ENCODE peak calls at places on chromosomes 6 and 20, in five cellular contexts. One of them, this sample, is unnamed.

GRCh38 chr6:106173480-106173879 is 87.3 kb downstream of the PRDM1 start:
- DNase-seq in pancreas: no peak
- DNase-seq in breast epithelium: no peak
- DNase-seq in tibial nerve: no peak
- DNase-seq in endothelial cell of umbilical vein: no peak
- DNase-seq in this sample: no peak

GRCh38 chr6:125020385-125020784 is 58.1 kb downstream of the RNF217 start:
- DNase-seq in breast epithelium: no peak
- DNase-seq in tibial nerve: no peak
- DNase-seq in pancreas: no peak
- DNase-seq in endothelial cell of umbilical vein: no peak
- DNase-seq in this sample: no peak

GRCh38 chr20:58021481-58021880 is 207.0 kb downstream of the ANKRD60 start:
- DNase-seq in endothelial cell of umbilical vein: no peak
- DNase-seq in tibial nerve: peak; percentile 50
- DNase-seq in pancreas: no peak
- DNase-seq in breast epithelium: no peak
- DNase-seq in this sample: no peak

GRCh38 chr6:97282238-97282725 is 734 bp downstream of the MMS22L start:
- DNase-seq in endothelial cell of umbilical vein: peak; percentile 32
- DNase-seq in tibial nerve: no peak
- DNase-seq in pancreas: no peak
- DNase-seq in breast epithelium: no peak
- DNase-seq in this sample: no peak

GRCh38 chr6:112744827-112745226 is 397.7 kb downstream of the RFPL4B start:
- DNase-seq in pancreas: no peak
- DNase-seq in breast epithelium: no peak
- DNase-seq in tibial nerve: no peak
- DNase-seq in endothelial cell of umbilical vein: no peak
- DNase-seq in this sample: no peak

GRCh38 chr20:10171864-10172751 is 46.5 kb upstream of the SNAP25 start:
- DNase-seq in pancreas: peak; percentile 75
- DNase-seq in breast epithelium: no peak
- DNase-seq in tibial nerve: no peak
- DNase-seq in endothelial cell of umbilical vein: peak; percentile 37
- DNase-seq in this sample: peak; percentile 26

GRCh38 chr6:43760799-43761168 is 9.2 kb upstream of the VEGFA start:
- DNase-seq in tibial nerve: no peak
- DNase-seq in endothelial cell of umbilical vein: no peak
- DNase-seq in breast epithelium: no peak
- DNase-seq in pancreas: no peak
- DNase-seq in this sample: no peak

GRCh38 chr6:31541059-31541657 is 645 bp downstream of the DDX39B start:
- DNase-seq in tibial nerve: peak; percentile 66
- DNase-seq in breast epithelium: no peak
- DNase-seq in pancreas: no peak
- DNase-seq in endothelial cell of umbilical vein: no peak
- DNase-seq in this sample: peak; percentile 65

GRCh38 chr6:137827977-137828815 is 38.9 kb upstream of the TNFAIP3 start:
- DNase-seq in tibial nerve: no peak
- DNase-seq in pancreas: no peak
- DNase-seq in breast epithelium: no peak
- DNase-seq in endothelial cell of umbilical vein: no peak
- DNase-seq in this sample: no peak

GRCh38 chr20:4961746-4962145 is 39.6 kb downstream of the SLC23A2 start:
- DNase-seq in breast epithelium: no peak
- DNase-seq in endothelial cell of umbilical vein: no peak
- DNase-seq in tibial nerve: peak; percentile 36
- DNase-seq in pancreas: no peak
- DNase-seq in this sample: no peak

GRCh38 chr6:31945507-31946369 is at the start of gene CFB:
- DNase-seq in endothelial cell of umbilical vein: peak; percentile 56
- DNase-seq in tibial nerve: peak; percentile 82
- DNase-seq in breast epithelium: peak; percentile 80
- DNase-seq in pancreas: peak; percentile 80
- DNase-seq in this sample: no peak

GRCh38 chr6:155351273-155352129 is 37.2 kb upstream of the TFB1M start:
- DNase-seq in pancreas: no peak
- DNase-seq in breast epithelium: no peak
- DNase-seq in tibial nerve: no peak
- DNase-seq in endothelial cell of umbilical vein: no peak
- DNase-seq in this sample: no peak

GRCh38 chr6:152462716-152463115 is 174.4 kb downstream of the SYNE1 start:
- DNase-seq in tibial nerve: no peak
- DNase-seq in breast epithelium: no peak
- DNase-seq in pancreas: no peak
- DNase-seq in endothelial cell of umbilical vein: peak; percentile 13
- DNase-seq in this sample: no peak

GRCh38 chr6:126812651-126813050 is 305.8 kb upstream of the RSPO3 start:
- DNase-seq in breast epithelium: no peak
- DNase-seq in pancreas: no peak
- DNase-seq in tibial nerve: no peak
- DNase-seq in endothelial cell of umbilical vein: peak; percentile 48
- DNase-seq in this sample: no peak

GRCh38 chr6:82646231-82646615 is 282.6 kb downstream of the TPBG start:
- DNase-seq in pancreas: no peak
- DNase-seq in endothelial cell of umbilical vein: no peak
- DNase-seq in tibial nerve: no peak
- DNase-seq in breast epithelium: no peak
- DNase-seq in this sample: no peak

GRCh38 chr6:26264547-26264946 is 100.5 kb upstream of the BTN3A2 start:
- DNase-seq in breast epithelium: no peak
- DNase-seq in endothelial cell of umbilical vein: no peak
- DNase-seq in pancreas: no peak
- DNase-seq in tibial nerve: no peak
- DNase-seq in this sample: no peak

GRCh38 chr6:129416337-129416990 is 293.5 kb downstream of the ARHGAP18 start:
- DNase-seq in tibial nerve: no peak
- DNase-seq in pancreas: peak; percentile 24
- DNase-seq in breast epithelium: no peak
- DNase-seq in endothelial cell of umbilical vein: no peak
- DNase-seq in this sample: no peak

GRCh38 chr20:48898210-48898609 is 23.3 kb upstream of the ARFGEF2 start:
- DNase-seq in tibial nerve: no peak
- DNase-seq in endothelial cell of umbilical vein: no peak
- DNase-seq in breast epithelium: no peak
- DNase-seq in pancreas: no peak
- DNase-seq in this sample: no peak

GRCh38 chr6:16322666-16323312 is 84.4 kb downstream of the GMPR start:
- DNase-seq in tibial nerve: peak; percentile 33
- DNase-seq in pancreas: no peak
- DNase-seq in endothelial cell of umbilical vein: no peak
- DNase-seq in breast epithelium: no peak
- DNase-seq in this sample: peak; percentile 68

GRCh38 chr6:85464260-85464644 is 14.4 kb downstream of the NT5E start:
- DNase-seq in pancreas: no peak
- DNase-seq in tibial nerve: no peak
- DNase-seq in breast epithelium: no peak
- DNase-seq in endothelial cell of umbilical vein: peak; percentile 98
- DNase-seq in this sample: no peak

DNA sequence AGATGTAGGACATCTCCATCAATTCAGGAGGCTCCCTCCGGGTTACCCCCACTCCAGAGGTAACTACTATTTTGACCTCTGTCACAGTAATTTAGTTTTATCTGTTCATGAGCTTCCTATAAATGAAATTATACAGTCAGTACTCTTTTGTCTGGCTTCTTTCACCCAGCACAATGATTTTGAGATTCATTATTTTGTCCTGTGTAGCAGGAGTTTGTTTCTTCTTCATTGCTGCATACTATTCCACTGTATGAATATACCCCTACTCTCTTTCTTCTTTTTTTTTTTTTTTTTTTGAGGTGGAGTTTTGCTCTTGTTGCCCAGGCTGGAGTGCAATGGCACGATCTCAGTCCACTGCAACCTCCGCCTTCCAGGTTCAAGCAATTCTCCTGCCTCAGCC is 11.8 kb upstream of the AP5S1 start:
- DNase-seq in endothelial cell of umbilical vein: no peak
- DNase-seq in breast epithelium: no peak
- DNase-seq in tibial nerve: no peak
- DNase-seq in pancreas: no peak
- DNase-seq in this sample: no peak
- TF ChIP-seq CTCF in endothelial cell of umbilical vein: no peak
- TF ChIP-seq CTCF in breast epithelium: no peak
- TF ChIP-seq CTCF in tibial nerve: no peak
- TF ChIP-seq CTCF in pancreas: no peak
- TF ChIP-seq CTCF in this sample: no peak

GRCh38 chr20:19056909-19057308 is 155.5 kb upstream of the SLC24A3 start:
- DNase-seq in endothelial cell of umbilical vein: no peak
- DNase-seq in pancreas: no peak
- DNase-seq in breast epithelium: no peak
- DNase-seq in tibial nerve: no peak
- DNase-seq in this sample: no peak
- TF ChIP-seq CTCF in endothelial cell of umbilical vein: no peak
- TF ChIP-seq CTCF in pancreas: no peak
- TF ChIP-seq CTCF in breast epithelium: no peak
- TF ChIP-seq CTCF in tibial nerve: no peak
- TF ChIP-seq CTCF in this sample: no peak

GRCh38 chr20:14951105-14951504 is 613.7 kb upstream of the FLRT3 start:
- DNase-seq in tibial nerve: no peak
- DNase-seq in breast epithelium: no peak
- DNase-seq in pancreas: no peak
- DNase-seq in endothelial cell of umbilical vein: no peak
- DNase-seq in this sample: no peak

GRCh38 chr20:14947536-14947935 is 610.1 kb upstream of the FLRT3 start:
- DNase-seq in tibial nerve: no peak
- DNase-seq in pancreas: no peak
- DNase-seq in endothelial cell of umbilical vein: no peak
- DNase-seq in breast epithelium: no peak
- DNase-seq in this sample: no peak

GRCh38 chr20:14951707-14952106 is 614.3 kb upstream of the FLRT3 start:
- DNase-seq in endothelial cell of umbilical vein: peak; percentile 84
- DNase-seq in tibial nerve: no peak
- DNase-seq in pancreas: no peak
- DNase-seq in breast epithelium: no peak
- DNase-seq in this sample: no peak

GRCh38 chr20:14950633-14951032 is 613.2 kb upstream of the FLRT3 start:
- DNase-seq in endothelial cell of umbilical vein: no peak
- DNase-seq in tibial nerve: no peak
- DNase-seq in pancreas: no peak
- DNase-seq in breast epithelium: no peak
- DNase-seq in this sample: no peak

GRCh38 chr20:14948416-14948815 is 611.0 kb upstream of the FLRT3 start:
- DNase-seq in endothelial cell of umbilical vein: peak; percentile 9
- DNase-seq in tibial nerve: no peak
- DNase-seq in breast epithelium: no peak
- DNase-seq in pancreas: no peak
- DNase-seq in this sample: no peak
- TF ChIP-seq CTCF in endothelial cell of umbilical vein: no peak
- TF ChIP-seq CTCF in tibial nerve: no peak
- TF ChIP-seq CTCF in breast epithelium: no peak
- TF ChIP-seq CTCF in pancreas: no peak
- TF ChIP-seq CTCF in this sample: no peak

GRCh38 chr6:303263-303662 is 11.0 kb downstream of the DUSP22 start:
- DNase-seq in breast epithelium: no peak
- DNase-seq in endothelial cell of umbilical vein: no peak
- DNase-seq in pancreas: no peak
- DNase-seq in tibial nerve: no peak
- DNase-seq in this sample: no peak

GRCh38 chr6:301929-302705 is 9.8 kb downstream of the DUSP22 start:
- DNase-seq in tibial nerve: no peak
- DNase-seq in pancreas: no peak
- DNase-seq in breast epithelium: no peak
- DNase-seq in endothelial cell of umbilical vein: no peak
- DNase-seq in this sample: no peak

GRCh38 chr6:301526-301925 is 9.2 kb downstream of the DUSP22 start:
- DNase-seq in pancreas: no peak
- DNase-seq in endothelial cell of umbilical vein: no peak
- DNase-seq in tibial nerve: no peak
- DNase-seq in breast epithelium: no peak
- DNase-seq in this sample: no peak

GRCh38 chr6:303948-304558 is 11.8 kb downstream of the DUSP22 start:
- DNase-seq in breast epithelium: no peak
- DNase-seq in endothelial cell of umbilical vein: no peak
- DNase-seq in pancreas: peak; percentile 80
- DNase-seq in tibial nerve: no peak
- DNase-seq in this sample: no peak

DNA sequence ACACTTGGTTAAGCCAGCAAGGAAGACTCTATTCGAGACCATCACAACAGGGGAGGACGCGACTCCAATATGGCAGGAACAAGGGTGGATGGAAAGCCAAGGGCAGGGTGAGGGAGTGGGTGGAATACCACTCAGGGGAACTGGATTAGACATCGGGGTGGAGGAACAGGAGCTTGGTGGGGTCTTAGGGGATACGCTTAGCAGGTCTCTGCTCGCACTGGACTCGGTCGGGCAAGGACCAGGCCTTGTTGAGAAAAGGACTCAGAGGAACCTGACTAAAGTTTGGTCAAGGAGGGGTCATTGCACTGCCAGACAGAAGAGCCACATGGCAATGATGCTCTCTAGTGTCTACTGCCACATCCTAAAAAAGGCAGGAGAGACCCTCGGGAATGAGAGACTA is 10.5 kb downstream of the DUSP22 start:
- DNase-seq in breast epithelium: no peak
- DNase-seq in pancreas: no peak
- DNase-seq in endothelial cell of umbilical vein: no peak
- DNase-seq in tibial nerve: no peak
- DNase-seq in this sample: no peak
- TF ChIP-seq CTCF in breast epithelium: no peak
- TF ChIP-seq CTCF in pancreas: no peak
- TF ChIP-seq CTCF in endothelial cell of umbilical vein: no peak
- TF ChIP-seq CTCF in tibial nerve: no peak
- TF ChIP-seq CTCF in this sample: no peak

GRCh38 chr6:14359438-14359837 is 241.9 kb downstream of the CD83 start:
- DNase-seq in tibial nerve: no peak
- DNase-seq in breast epithelium: no peak
- DNase-seq in pancreas: no peak
- DNase-seq in endothelial cell of umbilical vein: no peak
- DNase-seq in this sample: no peak
- TF ChIP-seq CTCF in tibial nerve: no peak
- TF ChIP-seq CTCF in breast epithelium: no peak
- TF ChIP-seq CTCF in pancreas: no peak
- TF ChIP-seq CTCF in endothelial cell of umbilical vein: no peak
- TF ChIP-seq CTCF in this sample: no peak

DNA sequence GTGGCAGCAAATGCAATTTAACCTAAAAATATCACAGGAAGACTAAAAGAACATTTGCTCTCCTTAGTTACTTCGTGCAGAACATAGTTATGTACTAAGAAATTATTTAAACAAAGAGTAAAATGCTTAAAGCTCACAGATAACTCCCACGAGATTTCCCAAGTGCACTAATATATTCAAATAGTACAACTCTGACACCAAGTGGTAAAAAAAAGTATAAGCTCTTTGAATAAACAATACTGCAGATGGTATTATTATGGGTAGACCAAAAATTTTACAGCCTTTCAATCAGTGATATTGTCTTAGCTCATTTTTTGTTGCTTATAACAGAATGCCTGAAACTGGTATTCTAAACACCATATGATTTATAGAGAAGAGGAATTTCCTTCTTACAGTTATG is 52.8 kb upstream of the FILIP1 start:
- DNase-seq in breast epithelium: no peak
- DNase-seq in pancreas: no peak
- DNase-seq in endothelial cell of umbilical vein: peak; percentile 38
- DNase-seq in tibial nerve: no peak
- DNase-seq in this sample: no peak
- TF ChIP-seq CTCF in breast epithelium: no peak
- TF ChIP-seq CTCF in pancreas: no peak
- TF ChIP-seq CTCF in endothelial cell of umbilical vein: no peak
- TF ChIP-seq CTCF in tibial nerve: peak; percentile 13
- TF ChIP-seq CTCF in this sample: no peak